ENCODE peak calls at places on chromosomes 6 and 20, in four cellular contexts. One of them, this sample, is unnamed.

GRCh38 chr20:58888521-58889333 is 36.2 kb downstream of the GNAS start:
- DNase-seq in K562: peak; percentile 71
- DNase-seq in HCT116: no peak
- DNase-seq in HepG2: peak; percentile 76
- DNase-seq in this sample: peak; percentile 87

GRCh38 chr6:152338335-152339125 is 298.6 kb downstream of the SYNE1 start:
- DNase-seq in K562: peak; percentile 41
- DNase-seq in HCT116: no peak
- DNase-seq in HepG2: peak; percentile 23
- DNase-seq in this sample: peak; percentile 59

GRCh38 chr20:20370087-20370575 is 2.2 kb downstream of the INSM1 start:
- DNase-seq in HepG2: no peak
- DNase-seq in K562: no peak
- DNase-seq in HCT116: no peak
- DNase-seq in this sample: no peak

GRCh38 chr6:97068211-97068610 is 143.7 kb downstream of the KLHL32 start:
- DNase-seq in HepG2: peak; percentile 3
- DNase-seq in HCT116: peak; percentile 12
- DNase-seq in K562: peak; percentile 16
- DNase-seq in this sample: peak; percentile 22

GRCh38 chr6:129657433-129657832 is 52.5 kb downstream of the ARHGAP18 start:
- DNase-seq in HCT116: no peak
- DNase-seq in K562: no peak
- DNase-seq in HepG2: no peak
- DNase-seq in this sample: no peak

GRCh38 chr6:34674268-34674639 is 22.3 kb downstream of the ILRUN start:
- DNase-seq in HCT116: no peak
- DNase-seq in K562: no peak
- DNase-seq in HepG2: peak; percentile 91
- DNase-seq in this sample: no peak

GRCh38 chr20:25310921-25311728 is 63.2 kb downstream of the PYGB start:
- DNase-seq in HepG2: peak; percentile 55
- DNase-seq in HCT116: no peak
- DNase-seq in K562: no peak
- DNase-seq in this sample: no peak

GRCh38 chr20:25195962-25196700 is 619 bp downstream of the ENTPD6 start:
- DNase-seq in K562: no peak
- DNase-seq in HepG2: peak; percentile 42
- DNase-seq in HCT116: peak; percentile 28
- DNase-seq in this sample: no peak

GRCh38 chr20:25574411-25574810 is 10.9 kb downstream of the NINL start:
- DNase-seq in HCT116: no peak
- DNase-seq in HepG2: peak; percentile 63
- DNase-seq in K562: no peak
- DNase-seq in this sample: peak; percentile 46

GRCh38 chr6:65113581-65113980 is 593.4 kb downstream of the EYS start:
- DNase-seq in HCT116: no peak
- DNase-seq in HepG2: no peak
- DNase-seq in K562: no peak
- DNase-seq in this sample: no peak

GRCh38 chr20:31542963-31543362 is 28.7 kb downstream of the HM13 start:
- DNase-seq in HCT116: no peak
- DNase-seq in HepG2: no peak
- DNase-seq in K562: no peak
- DNase-seq in this sample: no peak

GRCh38 chr6:34465551-34466241 is at the start of gene PACSIN1:
- DNase-seq in HCT116: no peak
- DNase-seq in HepG2: no peak
- DNase-seq in K562: peak; percentile 89
- DNase-seq in this sample: peak; percentile 77

GRCh38 chr6:1527098-1527497 is 82.6 kb upstream of the FOXC1 start:
- DNase-seq in HCT116: no peak
- DNase-seq in K562: no peak
- DNase-seq in HepG2: no peak
- DNase-seq in this sample: no peak

GRCh38 chr6:42704251-42704936 is 18.0 kb downstream of the PRPH2 start:
- DNase-seq in HCT116: no peak
- DNase-seq in HepG2: peak; percentile 14
- DNase-seq in K562: no peak
- DNase-seq in this sample: no peak

GRCh38 chr6:123215211-123215610 is 219.2 kb downstream of the CLVS2 start:
- DNase-seq in K562: no peak
- DNase-seq in HepG2: no peak
- DNase-seq in HCT116: no peak
- DNase-seq in this sample: no peak

GRCh38 chr6:105824732-105825131 is 261.4 kb upstream of the PRDM1 start:
- DNase-seq in HCT116: no peak
- DNase-seq in K562: no peak
- DNase-seq in HepG2: no peak
- DNase-seq in this sample: no peak

GRCh38 chr20:10490706-10491105 is 55.6 kb downstream of the SLX4IP start:
- DNase-seq in HepG2: no peak
- DNase-seq in K562: no peak
- DNase-seq in HCT116: no peak
- DNase-seq in this sample: no peak

GRCh38 chr20:11247059-11247630 is 573.3 kb upstream of the JAG1 start:
- DNase-seq in K562: no peak
- DNase-seq in HepG2: no peak
- DNase-seq in HCT116: no peak
- DNase-seq in this sample: no peak

GRCh38 chr6:163179721-163180120 is 234.8 kb upstream of the QKI start:
- DNase-seq in HepG2: no peak
- DNase-seq in K562: no peak
- DNase-seq in HCT116: no peak
- DNase-seq in this sample: no peak

GRCh38 chr20:20446001-20446400 is 78.1 kb downstream of the INSM1 start:
- DNase-seq in HCT116: no peak
- DNase-seq in K562: no peak
- DNase-seq in HepG2: no peak
- DNase-seq in this sample: no peak

GRCh38 chr20:49672109-49672681 is 41.5 kb downstream of the B4GALT5 start:
- DNase-seq in HepG2: no peak
- DNase-seq in K562: no peak
- DNase-seq in HCT116: no peak
- DNase-seq in this sample: no peak
- H3K4me1 ChIP-seq in HepG2: peaks cover 82% of the 10 kb centered on the region
- H3K4me1 ChIP-seq in K562: peaks cover 18% of the 10 kb centered on the region
- H3K4me1 ChIP-seq in HCT116: peaks cover 70% of the 10 kb centered on the region
- H3K4me1 ChIP-seq in this sample: peaks cover 19% of the 10 kb centered on the region

DNA sequence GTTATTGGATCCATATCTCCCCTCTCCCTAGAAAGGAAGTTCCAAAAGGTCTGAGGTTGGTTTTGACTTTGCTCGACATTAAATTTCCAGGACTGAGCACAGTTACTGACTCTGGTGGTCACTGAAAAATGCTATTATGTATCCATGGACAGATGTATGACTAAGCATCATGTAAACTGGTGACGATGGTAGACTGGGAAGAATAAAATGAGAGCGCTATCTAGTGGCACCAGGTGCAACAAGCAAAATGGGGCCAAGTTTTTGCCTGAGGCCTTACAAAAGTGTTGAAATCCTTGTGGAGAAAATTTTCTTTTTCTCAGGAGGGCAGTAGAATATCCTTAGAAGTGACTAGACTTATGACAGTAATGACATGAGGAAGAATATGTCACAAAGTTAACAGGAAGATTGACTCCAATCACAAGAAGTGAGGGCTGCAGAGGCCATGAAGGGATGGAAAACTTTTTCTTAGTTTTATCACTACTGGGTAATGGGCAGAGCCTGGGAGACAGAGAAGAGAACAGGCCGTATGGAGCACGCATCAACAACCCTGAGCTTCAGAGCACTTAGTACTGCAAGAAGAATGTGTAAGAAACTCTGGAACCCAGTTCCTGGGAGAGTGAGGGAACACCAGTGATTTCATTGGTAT is 88.9 kb upstream of the ELOVL5 start:
- DNase-seq in HCT116: peak; percentile 67
- DNase-seq in K562: peak; percentile 37
- DNase-seq in HepG2: peak; percentile 71
- DNase-seq in this sample: peak; percentile 24
- TF ChIP-seq ELF1 in HCT116: no peak
- TF ChIP-seq ELF1 in K562: no peak
- TF ChIP-seq ELF1 in HepG2: no peak
- TF ChIP-seq ELF1 in this sample: no peak

DNA sequence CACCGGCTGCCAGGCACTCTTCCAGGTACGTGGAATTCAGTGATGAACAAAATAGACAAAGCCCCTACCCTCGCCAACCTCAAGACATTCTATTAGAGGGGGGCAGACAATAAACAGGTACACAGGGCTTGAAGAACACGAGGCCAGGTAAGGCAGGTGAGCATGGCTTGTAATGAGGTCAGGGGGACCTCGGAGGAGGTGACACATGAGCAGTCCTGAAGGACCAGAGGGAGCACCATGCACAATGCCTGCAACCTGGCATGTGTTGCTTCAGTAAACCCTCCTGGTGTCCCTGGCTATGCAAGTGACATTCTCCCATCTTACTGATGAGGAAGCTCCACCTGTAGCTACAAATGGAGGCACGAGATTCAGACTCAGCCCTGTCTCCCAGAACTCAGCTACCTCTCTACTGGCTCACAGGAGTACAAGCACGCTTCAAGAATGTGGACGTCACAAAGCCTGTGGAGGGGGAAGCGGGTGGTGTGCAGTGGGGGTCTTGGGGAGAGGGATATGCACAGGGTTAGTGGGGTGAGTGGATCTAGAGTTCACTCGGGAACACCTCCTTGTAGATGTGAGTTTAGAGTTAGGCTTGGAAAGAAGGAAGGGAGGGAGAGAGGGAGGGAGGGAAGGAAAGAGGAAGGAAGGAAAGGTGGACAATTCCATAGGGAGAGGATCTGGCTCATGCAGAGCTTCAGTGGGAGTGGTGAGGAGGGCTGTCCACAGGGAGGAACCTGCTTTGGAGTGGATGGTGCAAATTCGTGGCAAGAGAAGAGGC is 7.6 kb upstream of the MAPK13 start:
- DNase-seq in HCT116: no peak
- DNase-seq in K562: no peak
- DNase-seq in HepG2: no peak
- DNase-seq in this sample: no peak
- H3K4me1 ChIP-seq in HCT116: peaks cover 15% of the 10 kb centered on the region
- H3K4me1 ChIP-seq in K562: peaks cover 61% of the 10 kb centered on the region
- H3K4me1 ChIP-seq in HepG2: peaks cover 47% of the 10 kb centered on the region
- H3K4me1 ChIP-seq in this sample: no peaks in the 10 kb centered on the region

GRCh38 chr20:37245181-37245580 is 16.4 kb downstream of the GHRH start:
- DNase-seq in HepG2: no peak
- DNase-seq in K562: no peak
- DNase-seq in HCT116: no peak
- DNase-seq in this sample: no peak

GRCh38 chr20:37243076-37243936 is 18.3 kb downstream of the GHRH start:
- DNase-seq in HCT116: no peak
- DNase-seq in K562: no peak
- DNase-seq in HepG2: no peak
- DNase-seq in this sample: no peak

GRCh38 chr20:37242503-37242902 is 19.1 kb downstream of the GHRH start:
- DNase-seq in HCT116: no peak
- DNase-seq in K562: no peak
- DNase-seq in HepG2: no peak
- DNase-seq in this sample: no peak

GRCh38 chr20:37244572-37244957 is 17.0 kb downstream of the GHRH start:
- DNase-seq in HCT116: no peak
- DNase-seq in HepG2: no peak
- DNase-seq in K562: no peak
- DNase-seq in this sample: no peak

GRCh38 chr20:37243937-37244571 is 17.6 kb downstream of the GHRH start:
- DNase-seq in HepG2: no peak
- DNase-seq in K562: no peak
- DNase-seq in HCT116: no peak
- DNase-seq in this sample: no peak
- TF ChIP-seq ELF1 in HepG2: no peak
- TF ChIP-seq ELF1 in K562: no peak
- TF ChIP-seq ELF1 in HCT116: no peak
- TF ChIP-seq ELF1 in this sample: no peak

DNA sequence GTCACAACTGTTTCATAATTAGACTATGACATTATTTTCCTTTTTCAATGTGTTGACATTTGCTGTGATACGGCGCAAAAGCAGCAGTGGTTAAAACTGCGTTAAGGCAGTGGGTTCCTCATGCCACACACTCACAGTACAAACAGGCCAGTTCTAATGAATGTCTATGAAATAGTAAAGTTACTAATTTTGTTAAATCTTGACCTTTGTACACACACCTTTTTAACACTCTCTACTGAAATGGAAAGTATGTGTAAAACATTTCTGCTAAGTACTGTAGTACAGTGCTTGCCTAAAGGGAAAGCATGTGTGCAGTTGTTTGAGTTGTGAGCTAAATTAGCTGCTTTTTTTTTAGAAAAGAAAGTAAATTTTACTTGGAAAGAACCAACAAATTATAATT is 60.3 kb downstream of the CDS2 start:
- DNase-seq in HepG2: no peak
- DNase-seq in K562: no peak
- DNase-seq in HCT116: no peak
- DNase-seq in this sample: no peak
- H3K4me1 ChIP-seq in HepG2: peaks cover 13% of the 10 kb centered on the region
- H3K4me1 ChIP-seq in K562: no peaks in the 10 kb centered on the region
- H3K4me1 ChIP-seq in HCT116: no peaks in the 10 kb centered on the region
- H3K4me1 ChIP-seq in this sample: no peaks in the 10 kb centered on the region

GRCh38 chr6:169376458-169376857 is 122.8 kb upstream of the THBS2 start:
- DNase-seq in K562: no peak
- DNase-seq in HepG2: no peak
- DNase-seq in HCT116: no peak
- DNase-seq in this sample: no peak
- TF ChIP-seq ELF1 in K562: no peak
- TF ChIP-seq ELF1 in HepG2: no peak
- TF ChIP-seq ELF1 in HCT116: no peak
- TF ChIP-seq ELF1 in this sample: no peak

GRCh38 chr20:45926731-45927070 is 7.8 kb upstream of the PCIF1 start:
- DNase-seq in HCT116: no peak
- DNase-seq in HepG2: no peak
- DNase-seq in K562: no peak
- DNase-seq in this sample: no peak
- H3K4me1 ChIP-seq in HCT116: no peaks in the 10 kb centered on the region
- H3K4me1 ChIP-seq in HepG2: peaks cover 79% of the 10 kb centered on the region
- H3K4me1 ChIP-seq in K562: peaks cover 10% of the 10 kb centered on the region
- H3K4me1 ChIP-seq in this sample: no peaks in the 10 kb centered on the region

This sample was measured in SK-N-SH.